ENCODE peak calls at places on chromosomes 5 and 9, in four cellular contexts. K, O, F and P are unnamed samples. For H3K4me1, the result is how much of the 10 kb centered on the place peaks cover.

GRCh38 chr5:90606539-90606938 is 47.9 kb downstream of the ADGRV1 start:
- DNase-seq in K (peak), O (no peak), F (peak), P (no peak)

GRCh38 chr5:33834334-33834733 is 57.5 kb downstream of the ADAMTS12 start:
- DNase-seq in K (no peak), O (peak), F (peak), P (peak)

GRCh38 chr5:2352101-2352861 is 399.2 kb downstream of the IRX2 start:
- DNase-seq in K (no peak), O (no peak), F (no peak), P (no peak)

GRCh38 chr9:123225374-123225813 is 43.0 kb downstream of the STRBP start:
- DNase-seq in K (peak), O (peak), F (peak), P (peak)

GRCh38 chr9:70553718-70554673 is 139.5 kb upstream of the KLF9 start:
- DNase-seq in K (no peak), O (peak), F (peak), P (no peak)

GRCh38 chr9:38073882-38074281 is 4.9 kb upstream of the SHB start:
- DNase-seq in K (peak), O (no peak), F (peak), P (no peak)

GRCh38 chr5:178236685-178237084 is 4.1 kb upstream of the PHYKPL start:
- DNase-seq in K (no peak), O (no peak), F (no peak), P (no peak)

GRCh38 chr5:141039517-141039916 is 11.7 kb upstream of the PCDHB1 start:
- DNase-seq in K (peak), O (no peak), F (peak), P (no peak)

GRCh38 chr9:17802249-17802857 is 223.5 kb downstream of the SH3GL2 start:
- DNase-seq in K (peak), O (no peak), F (no peak), P (peak)

GRCh38 chr5:43555895-43556606 is 826 bp downstream of the PAIP1 start:
- DNase-seq in K (peak), O (peak), F (peak), P (peak)

GRCh38 chr5:41218929-41219328 is 5.6 kb upstream of the C6 start:
- DNase-seq in K (no peak), O (no peak), F (no peak), P (no peak)

GRCh38 chr5:138754699-138755057 is 1.5 kb downstream of the CTNNA1 start:
- DNase-seq in K (peak), O (peak), F (peak), P (no peak)

GRCh38 chr9:94490465-94490864 is 64.4 kb upstream of the PCAT7 start:
- DNase-seq in K (no peak), O (no peak), F (no peak), P (peak)

GRCh38 chr9:22147818-22148573 is 138.9 kb upstream of the CDKN2B start:
- DNase-seq in K (peak), O (peak), F (peak), P (peak)

GRCh38 chr9:131697097-131697496 is 42.8 kb downstream of the RAPGEF1 start:
- DNase-seq in K (no peak), O (peak), F (no peak), P (peak)

GRCh38 chr5:165630211-165630866 is 2124.9 kb downstream of the MAT2B start:
- DNase-seq in K (peak), O (peak), F (peak), P (peak)

GRCh38 chr9:134858051-134858841 is 22.4 kb upstream of the FCN2 start:
- DNase-seq in K (peak), O (peak), F (peak), P (no peak)

GRCh38 chr5:1881273-1881586 is 1.5 kb downstream of the IRX4 start:
- DNase-seq in K (peak), O (no peak), F (peak), P (no peak)

GRCh38 chr5:58019614-58020013 is 440.3 kb downstream of the PLK2 start:
- DNase-seq in K (no peak), O (peak), F (no peak), P (no peak)

GRCh38 chr5:21173526-21173925 is 1185.5 kb upstream of the CDH18 start:
- DNase-seq in K (no peak), O (no peak), F (no peak), P (peak)

GRCh38 chr9:96618209-96619108 is 1.2 kb downstream of the CDC14B start:
- DNase-seq in K (peak), O (no peak), F (peak), P (peak)

GRCh38 chr5:139686919-139687421 is 38.8 kb downstream of the CXXC5 start:
- DNase-seq in K (no peak), O (no peak), F (no peak), P (no peak)

DNA sequence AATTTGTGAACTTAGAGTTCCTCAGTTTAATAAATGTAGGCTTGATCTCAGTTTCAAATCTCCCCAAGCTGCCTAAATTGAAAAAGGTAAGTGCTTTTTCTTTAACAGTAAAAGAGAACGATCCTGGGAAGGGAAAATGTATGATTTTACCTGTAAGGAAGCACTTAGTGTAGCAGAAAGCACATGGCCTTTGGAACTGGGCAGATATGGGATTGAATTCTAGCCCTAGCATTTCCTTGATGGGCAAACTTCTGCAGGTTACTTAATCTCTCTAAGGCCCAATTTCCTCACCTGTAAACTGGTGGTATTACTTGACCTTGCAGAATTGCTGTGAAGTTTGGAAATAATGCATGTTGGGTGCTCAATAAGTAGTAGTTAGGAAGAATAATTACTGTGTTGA is 11.6 kb downstream of the ANP32B start:
- DNase-seq in K (no peak), O (no peak), F (no peak), P (no peak)
- H3K4me1 ChIP-seq in K (under half), O (under half), F (under half), P (under half)

DNA sequence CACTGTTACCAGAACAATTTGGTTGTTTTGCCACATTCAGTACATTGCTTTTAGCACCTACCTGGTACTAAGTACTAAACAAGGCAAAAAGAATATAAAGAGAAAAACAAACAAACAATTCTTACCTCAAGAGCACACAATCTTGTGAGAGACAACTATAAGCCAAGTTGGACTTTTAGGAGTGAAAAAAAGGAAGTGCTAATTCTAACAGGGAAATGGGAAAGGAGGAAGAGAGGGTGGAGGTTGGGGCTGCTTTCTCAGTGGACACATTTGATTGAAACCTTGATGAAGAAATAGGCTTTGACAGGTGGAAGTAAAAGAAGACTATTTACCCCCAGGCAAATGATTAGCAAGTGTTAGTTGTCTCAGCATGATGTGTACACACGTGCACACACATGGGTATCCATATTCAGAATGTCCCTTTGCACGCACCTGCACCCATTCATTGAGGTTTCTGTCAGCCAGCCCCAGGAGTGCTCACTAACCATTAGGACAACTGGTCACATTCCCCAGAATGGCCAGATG is 302.6 kb downstream of the ACTL7B start:
- DNase-seq in K (no peak), O (no peak), F (peak), P (no peak)
- H3K9ac ChIP-seq in K (peak), O (no peak), F (peak), P (no peak)

GRCh38 chr5:170289749-170290148 is 7.8 kb downstream of the LCP2 start:
- DNase-seq in K (no peak), O (no peak), F (no peak), P (no peak)
- H3K4me1 ChIP-seq in K (under half), O (under half), F (under half), P (under half)

GRCh38 chr5:6145616-6146237 is 232.6 kb downstream of the MED10 start:
- DNase-seq in K (no peak), O (no peak), F (no peak), P (no peak)
- H3K9ac ChIP-seq in K (no peak), O (no peak), F (no peak), P (no peak)

DNA sequence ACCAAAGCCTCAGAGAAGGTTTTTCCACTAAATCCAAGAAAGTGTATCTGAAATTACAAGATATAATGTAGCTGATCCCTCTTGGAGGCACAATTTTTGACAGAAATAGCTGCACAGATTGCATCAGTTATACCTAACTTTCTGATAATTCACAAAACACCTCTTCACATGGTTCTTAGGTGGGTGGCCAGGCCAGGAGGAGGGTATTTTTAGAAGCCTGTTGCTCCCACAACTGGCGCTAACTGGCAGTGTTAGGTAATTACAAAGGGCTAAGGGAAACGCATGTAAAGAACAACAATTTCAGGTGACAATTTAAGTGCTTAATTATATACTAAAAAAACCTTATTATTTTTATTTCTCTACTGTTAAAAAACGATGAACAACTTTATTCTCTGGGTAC is 247.9 kb downstream of the BNC2 start:
- DNase-seq in K (no peak), O (no peak), F (no peak), P (no peak)
- H3K4me1 ChIP-seq in K (under half), O (under half), F (under half), P (half or more)

GRCh38 chr9:36149197-36149596 is 12.7 kb downstream of the GLIPR2 start:
- DNase-seq in K (no peak), O (peak), F (peak), P (peak)
- H3K9ac ChIP-seq in K (no peak), O (peak), F (no peak), P (peak)

DNA sequence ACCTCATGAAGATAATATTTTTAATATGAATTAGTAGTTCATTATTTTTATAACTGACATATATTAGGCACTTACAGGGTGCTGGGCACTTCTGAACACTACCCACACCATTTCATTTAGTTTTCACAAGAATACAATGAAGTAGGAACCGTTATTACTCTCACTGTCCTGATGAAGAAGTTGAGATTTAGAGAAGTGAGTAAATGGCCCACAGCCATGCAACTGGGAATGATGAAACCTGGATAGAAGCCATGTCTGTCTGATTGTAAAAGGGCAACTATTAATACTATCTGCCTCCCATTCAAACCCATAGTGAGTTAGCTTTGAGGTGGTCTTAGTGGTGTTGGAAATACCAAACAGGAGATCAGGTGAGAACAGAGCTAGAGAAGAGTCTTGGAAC is 29.6 kb upstream of the OTULINL start:
- DNase-seq in K (no peak), O (no peak), F (no peak), P (no peak)
- H3K4me1 ChIP-seq in K (under half), O (under half), F (under half), P (under half)

GRCh38 chr9:89893886-89894285 is 289.1 kb downstream of the GADD45G start:
- DNase-seq in K (no peak), O (no peak), F (no peak), P (no peak)
- H3K9ac ChIP-seq in K (no peak), O (no peak), F (no peak), P (no peak)

GRCh38 chr5:56170557-56170956 is 62.6 kb downstream of the ANKRD55 start:
- DNase-seq in K (no peak), O (peak), F (no peak), P (peak)
- H3K4me1 ChIP-seq in K (under half), O (under half), F (under half), P (half or more)